ENCODE peak calls at places on chromosomes 16 and 17, in seven cellular contexts. One of them, this sample, is unnamed.

GRCh38 chr16:72234372-72234771 is 62.4 kb upstream of the PMFBP1 start:
- DNase-seq in GF-D8: no peak
- DNase-seq in ACHN: no peak
- DNase-seq in PC-9: no peak
- DNase-seq in stimulated activated CD4-positive, alpha-beta T cell treated with anti-CD3 and anti-CD28 coated beads, Interleukin-4, amount 100 ng/mL, for 4 hours: no peak
- DNase-seq in activated effector memory CD4-positive, alpha-beta T cell treated with anti-CD3 and anti-CD28 coated beads, Interleukin-2, amount 50 U/mL, for 16 hours: no peak
- DNase-seq in CD4-positive, alpha-beta T cell: no peak
- DNase-seq in this sample: no peak

GRCh38 chr16:47461598-47462266 is 601 bp downstream of the PHKB start:
- DNase-seq in CD4-positive, alpha-beta T cell: no peak
- DNase-seq in stimulated activated CD4-positive, alpha-beta T cell treated with anti-CD3 and anti-CD28 coated beads, Interleukin-4, amount 100 ng/mL, for 4 hours: no peak
- DNase-seq in ACHN: peak
- DNase-seq in GF-D8: peak
- DNase-seq in PC-9: peak
- DNase-seq in activated effector memory CD4-positive, alpha-beta T cell treated with anti-CD3 and anti-CD28 coated beads, Interleukin-2, amount 50 U/mL, for 16 hours: no peak
- DNase-seq in this sample: peak

GRCh38 chr17:2400474-2400866 is 390 bp downstream of the MNT start:
- DNase-seq in CD4-positive, alpha-beta T cell: peak
- DNase-seq in GF-D8: peak
- DNase-seq in PC-9: no peak
- DNase-seq in activated effector memory CD4-positive, alpha-beta T cell treated with anti-CD3 and anti-CD28 coated beads, Interleukin-2, amount 50 U/mL, for 16 hours: peak
- DNase-seq in stimulated activated CD4-positive, alpha-beta T cell treated with anti-CD3 and anti-CD28 coated beads, Interleukin-4, amount 100 ng/mL, for 4 hours: peak
- DNase-seq in ACHN: peak
- DNase-seq in this sample: no peak

GRCh38 chr16:28609631-28610594 is at the start of gene SULT1A1:
- DNase-seq in activated effector memory CD4-positive, alpha-beta T cell treated with anti-CD3 and anti-CD28 coated beads, Interleukin-2, amount 50 U/mL, for 16 hours: peak
- DNase-seq in PC-9: peak
- DNase-seq in CD4-positive, alpha-beta T cell: no peak
- DNase-seq in GF-D8: no peak
- DNase-seq in stimulated activated CD4-positive, alpha-beta T cell treated with anti-CD3 and anti-CD28 coated beads, Interleukin-4, amount 100 ng/mL, for 4 hours: no peak
- DNase-seq in ACHN: no peak
- DNase-seq in this sample: no peak

GRCh38 chr16:67163164-67163902 is 1.2 kb upstream of the HSF4 start:
- DNase-seq in GF-D8: no peak
- DNase-seq in ACHN: peak
- DNase-seq in stimulated activated CD4-positive, alpha-beta T cell treated with anti-CD3 and anti-CD28 coated beads, Interleukin-4, amount 100 ng/mL, for 4 hours: no peak
- DNase-seq in CD4-positive, alpha-beta T cell: no peak
- DNase-seq in activated effector memory CD4-positive, alpha-beta T cell treated with anti-CD3 and anti-CD28 coated beads, Interleukin-2, amount 50 U/mL, for 16 hours: peak
- DNase-seq in PC-9: no peak
- DNase-seq in this sample: no peak

GRCh38 chr17:7982666-7983065 is 19.7 kb upstream of the GUCY2D start:
- DNase-seq in GF-D8: peak
- DNase-seq in activated effector memory CD4-positive, alpha-beta T cell treated with anti-CD3 and anti-CD28 coated beads, Interleukin-2, amount 50 U/mL, for 16 hours: no peak
- DNase-seq in PC-9: no peak
- DNase-seq in ACHN: peak
- DNase-seq in CD4-positive, alpha-beta T cell: no peak
- DNase-seq in stimulated activated CD4-positive, alpha-beta T cell treated with anti-CD3 and anti-CD28 coated beads, Interleukin-4, amount 100 ng/mL, for 4 hours: no peak
- DNase-seq in this sample: no peak

GRCh38 chr17:2784864-2785263 is 11.4 kb upstream of the RAP1GAP2 start:
- DNase-seq in ACHN: no peak
- DNase-seq in CD4-positive, alpha-beta T cell: no peak
- DNase-seq in stimulated activated CD4-positive, alpha-beta T cell treated with anti-CD3 and anti-CD28 coated beads, Interleukin-4, amount 100 ng/mL, for 4 hours: no peak
- DNase-seq in PC-9: no peak
- DNase-seq in GF-D8: no peak
- DNase-seq in activated effector memory CD4-positive, alpha-beta T cell treated with anti-CD3 and anti-CD28 coated beads, Interleukin-2, amount 50 U/mL, for 16 hours: no peak
- DNase-seq in this sample: no peak

GRCh38 chr17:15469260-15469659 is 1.8 kb upstream of the CDRT4 start:
- DNase-seq in activated effector memory CD4-positive, alpha-beta T cell treated with anti-CD3 and anti-CD28 coated beads, Interleukin-2, amount 50 U/mL, for 16 hours: no peak
- DNase-seq in ACHN: no peak
- DNase-seq in CD4-positive, alpha-beta T cell: no peak
- DNase-seq in PC-9: no peak
- DNase-seq in GF-D8: no peak
- DNase-seq in stimulated activated CD4-positive, alpha-beta T cell treated with anti-CD3 and anti-CD28 coated beads, Interleukin-4, amount 100 ng/mL, for 4 hours: no peak
- DNase-seq in this sample: peak

GRCh38 chr17:52213451-52213850 is 54.9 kb upstream of the CA10 start:
- DNase-seq in PC-9: no peak
- DNase-seq in ACHN: no peak
- DNase-seq in stimulated activated CD4-positive, alpha-beta T cell treated with anti-CD3 and anti-CD28 coated beads, Interleukin-4, amount 100 ng/mL, for 4 hours: no peak
- DNase-seq in GF-D8: no peak
- DNase-seq in activated effector memory CD4-positive, alpha-beta T cell treated with anti-CD3 and anti-CD28 coated beads, Interleukin-2, amount 50 U/mL, for 16 hours: no peak
- DNase-seq in CD4-positive, alpha-beta T cell: no peak
- DNase-seq in this sample: no peak

GRCh38 chr16:11017499-11017898 is 73.1 kb downstream of the CLEC16A start:
- DNase-seq in GF-D8: no peak
- DNase-seq in ACHN: no peak
- DNase-seq in PC-9: no peak
- DNase-seq in CD4-positive, alpha-beta T cell: no peak
- DNase-seq in activated effector memory CD4-positive, alpha-beta T cell treated with anti-CD3 and anti-CD28 coated beads, Interleukin-2, amount 50 U/mL, for 16 hours: no peak
- DNase-seq in stimulated activated CD4-positive, alpha-beta T cell treated with anti-CD3 and anti-CD28 coated beads, Interleukin-4, amount 100 ng/mL, for 4 hours: no peak
- DNase-seq in this sample: no peak

GRCh38 chr17:77248216-77249054 is 107.7 kb downstream of the SEC14L1 start:
- DNase-seq in GF-D8: no peak
- DNase-seq in stimulated activated CD4-positive, alpha-beta T cell treated with anti-CD3 and anti-CD28 coated beads, Interleukin-4, amount 100 ng/mL, for 4 hours: no peak
- DNase-seq in activated effector memory CD4-positive, alpha-beta T cell treated with anti-CD3 and anti-CD28 coated beads, Interleukin-2, amount 50 U/mL, for 16 hours: no peak
- DNase-seq in ACHN: no peak
- DNase-seq in CD4-positive, alpha-beta T cell: no peak
- DNase-seq in PC-9: no peak
- DNase-seq in this sample: no peak

GRCh38 chr16:89001117-89002027 is 24.4 kb upstream of the CBFA2T3 start:
- DNase-seq in CD4-positive, alpha-beta T cell: no peak
- DNase-seq in GF-D8: no peak
- DNase-seq in stimulated activated CD4-positive, alpha-beta T cell treated with anti-CD3 and anti-CD28 coated beads, Interleukin-4, amount 100 ng/mL, for 4 hours: no peak
- DNase-seq in ACHN: no peak
- DNase-seq in PC-9: no peak
- DNase-seq in activated effector memory CD4-positive, alpha-beta T cell treated with anti-CD3 and anti-CD28 coated beads, Interleukin-2, amount 50 U/mL, for 16 hours: no peak
- DNase-seq in this sample: no peak

GRCh38 chr17:38705803-38706624 is 941 bp downstream of the MLLT6 start:
- DNase-seq in PC-9: no peak
- DNase-seq in activated effector memory CD4-positive, alpha-beta T cell treated with anti-CD3 and anti-CD28 coated beads, Interleukin-2, amount 50 U/mL, for 16 hours: peak
- DNase-seq in CD4-positive, alpha-beta T cell: no peak
- DNase-seq in stimulated activated CD4-positive, alpha-beta T cell treated with anti-CD3 and anti-CD28 coated beads, Interleukin-4, amount 100 ng/mL, for 4 hours: peak
- DNase-seq in ACHN: peak
- DNase-seq in GF-D8: no peak
- DNase-seq in this sample: no peak

GRCh38 chr16:28264656-28265055 is 27.7 kb upstream of the SBK1 start:
- DNase-seq in PC-9: peak
- DNase-seq in CD4-positive, alpha-beta T cell: no peak
- DNase-seq in GF-D8: no peak
- DNase-seq in stimulated activated CD4-positive, alpha-beta T cell treated with anti-CD3 and anti-CD28 coated beads, Interleukin-4, amount 100 ng/mL, for 4 hours: no peak
- DNase-seq in ACHN: no peak
- DNase-seq in activated effector memory CD4-positive, alpha-beta T cell treated with anti-CD3 and anti-CD28 coated beads, Interleukin-2, amount 50 U/mL, for 16 hours: no peak
- DNase-seq in this sample: no peak

GRCh38 chr17:17419621-17420020 is 57.2 kb upstream of the MED9 start:
- DNase-seq in PC-9: no peak
- DNase-seq in ACHN: no peak
- DNase-seq in GF-D8: no peak
- DNase-seq in activated effector memory CD4-positive, alpha-beta T cell treated with anti-CD3 and anti-CD28 coated beads, Interleukin-2, amount 50 U/mL, for 16 hours: no peak
- DNase-seq in CD4-positive, alpha-beta T cell: no peak
- DNase-seq in stimulated activated CD4-positive, alpha-beta T cell treated with anti-CD3 and anti-CD28 coated beads, Interleukin-4, amount 100 ng/mL, for 4 hours: no peak
- DNase-seq in this sample: no peak

GRCh38 chr16:86072328-86073102 is 173.6 kb downstream of the IRF8 start:
- DNase-seq in ACHN: peak
- DNase-seq in PC-9: peak
- DNase-seq in GF-D8: no peak
- DNase-seq in CD4-positive, alpha-beta T cell: no peak
- DNase-seq in stimulated activated CD4-positive, alpha-beta T cell treated with anti-CD3 and anti-CD28 coated beads, Interleukin-4, amount 100 ng/mL, for 4 hours: peak
- DNase-seq in activated effector memory CD4-positive, alpha-beta T cell treated with anti-CD3 and anti-CD28 coated beads, Interleukin-2, amount 50 U/mL, for 16 hours: peak
- DNase-seq in this sample: no peak

GRCh38 chr17:12789976-12790805 is 893 bp downstream of the ARHGAP44 start:
- DNase-seq in CD4-positive, alpha-beta T cell: no peak
- DNase-seq in PC-9: no peak
- DNase-seq in ACHN: no peak
- DNase-seq in stimulated activated CD4-positive, alpha-beta T cell treated with anti-CD3 and anti-CD28 coated beads, Interleukin-4, amount 100 ng/mL, for 4 hours: no peak
- DNase-seq in GF-D8: no peak
- DNase-seq in activated effector memory CD4-positive, alpha-beta T cell treated with anti-CD3 and anti-CD28 coated beads, Interleukin-2, amount 50 U/mL, for 16 hours: no peak
- DNase-seq in this sample: no peak

GRCh38 chr16:27321013-27321960 is 7.5 kb downstream of the IL4R start:
- DNase-seq in CD4-positive, alpha-beta T cell: no peak
- DNase-seq in stimulated activated CD4-positive, alpha-beta T cell treated with anti-CD3 and anti-CD28 coated beads, Interleukin-4, amount 100 ng/mL, for 4 hours: no peak
- DNase-seq in GF-D8: peak
- DNase-seq in PC-9: peak
- DNase-seq in ACHN: no peak
- DNase-seq in activated effector memory CD4-positive, alpha-beta T cell treated with anti-CD3 and anti-CD28 coated beads, Interleukin-2, amount 50 U/mL, for 16 hours: peak
- DNase-seq in this sample: no peak

GRCh38 chr16:77916111-77916510 is 106.2 kb upstream of the CLEC3A start:
- DNase-seq in activated effector memory CD4-positive, alpha-beta T cell treated with anti-CD3 and anti-CD28 coated beads, Interleukin-2, amount 50 U/mL, for 16 hours: no peak
- DNase-seq in CD4-positive, alpha-beta T cell: no peak
- DNase-seq in stimulated activated CD4-positive, alpha-beta T cell treated with anti-CD3 and anti-CD28 coated beads, Interleukin-4, amount 100 ng/mL, for 4 hours: no peak
- DNase-seq in GF-D8: no peak
- DNase-seq in ACHN: no peak
- DNase-seq in PC-9: no peak
- DNase-seq in this sample: no peak

GRCh38 chr17:2724783-2725164 is 13.2 kb upstream of the CLUH start:
- DNase-seq in PC-9: no peak
- DNase-seq in ACHN: no peak
- DNase-seq in GF-D8: no peak
- DNase-seq in activated effector memory CD4-positive, alpha-beta T cell treated with anti-CD3 and anti-CD28 coated beads, Interleukin-2, amount 50 U/mL, for 16 hours: peak
- DNase-seq in CD4-positive, alpha-beta T cell: no peak
- DNase-seq in stimulated activated CD4-positive, alpha-beta T cell treated with anti-CD3 and anti-CD28 coated beads, Interleukin-4, amount 100 ng/mL, for 4 hours: peak
- DNase-seq in this sample: no peak